ENCODE peak calls at places on chromosomes 5 and 9, in nine cellular contexts. H is memory B cell; W is non-pigmented ciliary epithelial cell; Y is NCI-H1694; O is uterus; Q is HuH-7.5; D is WTC11; N is activated CD4-positive, CD25-positive, alpha-beta regulatory T cell treated with anti-CD3 and anti-CD28 coated beads, Interleukin-2, amount 50 U/mL, for 72 hours; B is HTR-8/SVneo. R is an unnamed sample.

GRCh38 chr5:107598958-107599357 is 71.8 kb downstream of the EFNA5 start:
- DNase-seq in H (no peak), W (no peak), Y (no peak), O (no peak), Q (no peak), D (no peak), N (no peak), B (no peak), R (no peak)

GRCh38 chr9:114002986-114003740 is 74.9 kb downstream of the AMBP start:
- DNase-seq in H (no peak), W (no peak), Y (no peak), O (no peak), Q (no peak), D (peak), N (peak), B (no peak), R (no peak)

GRCh38 chr5:168165221-168165965 is 126.1 kb upstream of the WWC1 start:
- DNase-seq in H (no peak), W (no peak), Y (peak), O (no peak), Q (no peak), D (peak), N (no peak), B (no peak), R (no peak)

GRCh38 chr9:122370869-122371467 is at the start of gene PTGS1:
- DNase-seq in H (peak), W (no peak), Y (no peak), O (no peak), Q (no peak), D (peak), N (no peak), B (no peak), R (no peak)

GRCh38 chr5:73902327-73903051 is 276.5 kb downstream of the ARHGEF28 start:
- DNase-seq in H (peak), W (peak), Y (peak), O (no peak), Q (peak), D (no peak), N (no peak), B (peak), R (no peak)

GRCh38 chr5:89520771-89521170 is 637.8 kb upstream of the MEF2C start:
- DNase-seq in H (no peak), W (no peak), Y (no peak), O (no peak), Q (no peak), D (no peak), N (no peak), B (no peak), R (no peak)

GRCh38 chr5:157076558-157076957 is 17.6 kb upstream of the HAVCR1 start:
- DNase-seq in H (no peak), W (peak), Y (no peak), O (no peak), Q (no peak), D (no peak), N (no peak), B (no peak), R (no peak)

GRCh38 chr5:94621763-94622162 is 3.3 kb downstream of the SLF1 start:
- DNase-seq in H (no peak), W (no peak), Y (no peak), O (no peak), Q (no peak), D (no peak), N (no peak), B (no peak), R (no peak)

GRCh38 chr9:16458696-16459420 is 411.6 kb downstream of the BNC2 start:
- DNase-seq in H (no peak), W (no peak), Y (no peak), O (no peak), Q (no peak), D (no peak), N (no peak), B (no peak), R (no peak)

GRCh38 chr5:119345861-119346260 is 10.0 kb upstream of the TNFAIP8 start:
- DNase-seq in H (no peak), W (no peak), Y (no peak), O (no peak), Q (no peak), D (no peak), N (no peak), B (no peak), R (no peak)

GRCh38 chr5:1274471-1274870 is 20.4 kb downstream of the TERT start:
- DNase-seq in H (no peak), W (no peak), Y (no peak), O (no peak), Q (no peak), D (no peak), N (no peak), B (no peak), R (no peak)

R was measured in 8988T.